ENCODE peak calls at places on chromosome 1, in six cellular contexts. One of them, this sample, is unnamed.

GRCh38 chr1:243475966-243476365 is 220.1 kb downstream of the SDCCAG8 start:
- DNase-seq in progenitor cell of endocrine pancreas: no peak
- DNase-seq in fibroblast of lung: peak
- DNase-seq in foreskin melanocyte: no peak
- DNase-seq in mesothelial cell of epicardium: no peak
- DNase-seq in GM04504: no peak
- DNase-seq in this sample: no peak

GRCh38 chr1:47231314-47232186 is 475 bp downstream of the TAL1 start:
- DNase-seq in progenitor cell of endocrine pancreas: no peak
- DNase-seq in fibroblast of lung: peak
- DNase-seq in foreskin melanocyte: peak
- DNase-seq in mesothelial cell of epicardium: no peak
- DNase-seq in GM04504: peak
- DNase-seq in this sample: no peak

GRCh38 chr1:242243472-242243871 is 244.6 kb upstream of the MAP1LC3C start:
- DNase-seq in progenitor cell of endocrine pancreas: no peak
- DNase-seq in fibroblast of lung: peak
- DNase-seq in foreskin melanocyte: no peak
- DNase-seq in mesothelial cell of epicardium: no peak
- DNase-seq in GM04504: no peak
- DNase-seq in this sample: no peak

GRCh38 chr1:236471653-236472052 is 52.1 kb upstream of the LGALS8 start:
- DNase-seq in progenitor cell of endocrine pancreas: no peak
- DNase-seq in fibroblast of lung: no peak
- DNase-seq in foreskin melanocyte: no peak
- DNase-seq in mesothelial cell of epicardium: no peak
- DNase-seq in GM04504: no peak
- DNase-seq in this sample: no peak

GRCh38 chr1:109619655-109620395 is at the start of gene AMPD2:
- DNase-seq in progenitor cell of endocrine pancreas: peak
- DNase-seq in fibroblast of lung: peak
- DNase-seq in foreskin melanocyte: no peak
- DNase-seq in mesothelial cell of epicardium: no peak
- DNase-seq in GM04504: peak
- DNase-seq in this sample: peak

GRCh38 chr1:42533101-42533863 is 70.2 kb downstream of the CCDC30 start:
- DNase-seq in progenitor cell of endocrine pancreas: no peak
- DNase-seq in fibroblast of lung: peak
- DNase-seq in foreskin melanocyte: no peak
- DNase-seq in mesothelial cell of epicardium: no peak
- DNase-seq in GM04504: no peak
- DNase-seq in this sample: no peak

GRCh38 chr1:229199892-229200291 is 71.0 kb upstream of the RAB4A start:
- DNase-seq in progenitor cell of endocrine pancreas: no peak
- DNase-seq in fibroblast of lung: peak
- DNase-seq in foreskin melanocyte: peak
- DNase-seq in mesothelial cell of epicardium: no peak
- DNase-seq in GM04504: no peak
- DNase-seq in this sample: no peak

GRCh38 chr1:201266774-201267173 is 16.5 kb upstream of the PKP1 start:
- DNase-seq in progenitor cell of endocrine pancreas: no peak
- DNase-seq in fibroblast of lung: peak
- DNase-seq in foreskin melanocyte: peak
- DNase-seq in mesothelial cell of epicardium: no peak
- DNase-seq in GM04504: peak
- DNase-seq in this sample: peak

GRCh38 chr1:41892211-41892840 is 26.4 kb downstream of the HIVEP3 start:
- DNase-seq in progenitor cell of endocrine pancreas: no peak
- DNase-seq in fibroblast of lung: peak
- DNase-seq in foreskin melanocyte: no peak
- DNase-seq in mesothelial cell of epicardium: no peak
- DNase-seq in GM04504: no peak
- DNase-seq in this sample: no peak